ENCODE peak calls at places on chromosome 2, in nine cellular contexts. H is GM10248, S is PC-9, X is AG04449, L is lower lobe of right lung, O is HFFc6, F is A549, Q is cardiac muscle cell, Y is GM12864. B is an unnamed sample.
A peak's percentile ranks its signal among the peaks of the same experiment; 100 is the strongest.

GRCh38 chr2:233346374-233346773 is 7.9 kb upstream of the DGKD start:
- DNase-seq in H (no peak), S (no peak), X (no peak), L (no peak), O (no peak), F (no peak), Q (no peak), Y (no peak), B (no peak)

GRCh38 chr2:118062048-118062447 is 26.2 kb upstream of the INSIG2 start:
- DNase-seq in H (no peak), S (no peak), X (no peak), L (no peak), O (peak; percentile 11), F (no peak), Q (no peak), Y (no peak), B (no peak)

GRCh38 chr2:145753966-145754365 is 1234.0 kb upstream of the ZEB2 start:
- DNase-seq in H (no peak), S (no peak), X (no peak), L (no peak), O (no peak), F (no peak), Q (peak; percentile 26), Y (no peak), B (no peak)

GRCh38 chr2:174024524-174025270 is 59.5 kb upstream of the SP3 start:
- DNase-seq in H (no peak), S (no peak), X (no peak), L (peak; percentile 71), O (no peak), F (no peak), Q (peak; percentile 62), Y (no peak), B (no peak)

GRCh38 chr2:26555246-26556133 is 77.6 kb upstream of the OTOF start:
- DNase-seq in H (no peak), S (no peak), X (no peak), L (no peak), O (no peak), F (peak; percentile 37), Q (no peak), Y (no peak), B (no peak)

GRCh38 chr2:177552414-177553175 is 160.0 kb downstream of the AGPS start:
- DNase-seq in H (peak; percentile 91), S (peak; percentile 85), X (peak; percentile 19), L (peak; percentile 94), O (peak; percentile 90), F (peak; percentile 90), Q (peak; percentile 90), Y (peak; percentile 85), B (peak; percentile 59)

GRCh38 chr2:102141915-102142828 is at the start of gene IL1R1:
- DNase-seq in H (peak; percentile 36), S (peak; percentile 56), X (no peak), L (peak; percentile 89), O (peak; percentile 55), F (peak; percentile 59), Q (peak; percentile 88), Y (no peak), B (no peak)

GRCh38 chr2:9681427-9681817 is 50.6 kb upstream of the YWHAQ start:
- DNase-seq in H (no peak), S (no peak), X (no peak), L (no peak), O (no peak), F (no peak), Q (no peak), Y (no peak), B (no peak)

GRCh38 chr2:1663621-1664020 is 80.7 kb downstream of the PXDN start:
- DNase-seq in H (no peak), S (no peak), X (no peak), L (peak; percentile 40), O (no peak), F (no peak), Q (no peak), Y (no peak), B (no peak)

GRCh38 chr2:238139141-238139840 is 823 bp downstream of the KLHL30 start:
- DNase-seq in H (peak; percentile 75), S (no peak), X (no peak), L (no peak), O (no peak), F (no peak), Q (peak; percentile 61), Y (no peak), B (no peak)

GRCh38 chr2:16496426-16497388 is 168.9 kb downstream of the CYRIA start:
- DNase-seq in H (no peak), S (no peak), X (no peak), L (no peak), O (no peak), F (no peak), Q (no peak), Y (no peak), B (no peak)

GRCh38 chr2:79370976-79371550 is 141.8 kb upstream of the CTNNA2 start:
- DNase-seq in H (no peak), S (no peak), X (no peak), L (no peak), O (no peak), F (no peak), Q (no peak), Y (no peak), B (no peak)

GRCh38 chr2:46644690-46645385 is 165.5 kb downstream of the TMEM247 start:
- DNase-seq in H (no peak), S (peak; percentile 63), X (peak; percentile 59), L (no peak), O (peak; percentile 13), F (peak; percentile 92), Q (no peak), Y (no peak), B (no peak)

GRCh38 chr2:223744580-223744979 is 92.8 kb downstream of the AP1S3 start:
- DNase-seq in H (no peak), S (no peak), X (no peak), L (no peak), O (no peak), F (peak; percentile 28), Q (peak; percentile 46), Y (no peak), B (no peak)

GRCh38 chr2:241673797-241674725 is 12.6 kb downstream of the DTYMK start:
- DNase-seq in H (no peak), S (no peak), X (no peak), L (no peak), O (no peak), F (peak; percentile 31), Q (no peak), Y (no peak), B (no peak)

DNA sequence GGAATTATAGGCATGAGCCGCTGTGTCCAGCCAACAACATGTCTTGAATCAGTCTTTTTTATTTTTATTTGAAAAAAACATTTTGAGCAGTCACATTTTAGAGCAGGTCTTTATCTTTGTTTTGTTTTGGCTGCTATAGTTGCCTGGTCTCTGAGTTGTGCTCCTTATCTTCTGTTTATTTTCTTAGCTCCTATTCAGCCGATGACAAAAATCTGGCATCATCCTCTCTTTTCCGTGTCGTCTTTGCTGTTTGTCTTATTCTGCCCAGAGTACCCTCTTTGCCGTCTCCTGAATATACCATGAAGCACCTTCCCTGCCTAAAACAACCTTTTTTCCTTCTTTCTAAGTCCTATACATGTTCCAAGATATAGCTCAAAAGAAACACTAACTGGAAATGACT is 201.1 kb downstream of the THSD7B start:
- DNase-seq in H (no peak), S (no peak), X (no peak), L (no peak), O (no peak), F (no peak), Q (no peak), Y (no peak), B (no peak)
- TF ChIP-seq CTCF in H (no peak), S (no peak), X (no peak), L (no peak), O (no peak), F (no peak), Q (no peak), Y (no peak), B (no peak)

DNA sequence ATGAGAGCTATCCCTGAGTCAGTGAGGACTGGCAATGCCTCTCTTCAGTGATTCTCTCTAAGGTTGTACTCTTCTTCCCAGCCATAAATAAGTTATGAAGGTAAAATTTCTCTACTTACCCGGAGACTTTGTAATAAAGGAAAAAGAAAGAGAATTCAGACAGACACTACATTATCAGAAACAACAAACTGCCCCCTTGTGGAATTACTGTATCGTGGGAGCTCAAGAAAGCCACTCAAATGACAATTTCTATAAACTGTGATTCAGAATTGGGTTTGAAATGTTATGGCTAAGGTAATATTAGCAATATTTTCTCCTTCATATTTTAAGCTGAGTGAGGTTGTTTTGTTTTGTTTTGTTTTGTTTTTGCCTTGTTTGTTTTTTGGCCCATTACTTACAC is 155.8 kb upstream of the TANK start:
- DNase-seq in H (no peak), S (no peak), X (no peak), L (no peak), O (no peak), F (peak; percentile 24), Q (no peak), Y (no peak), B (no peak)
- TF ChIP-seq CTCF in H (no peak), S (peak; percentile 50), X (peak; percentile 31), L (peak; percentile 23), O (peak; percentile 80), F (peak; percentile 47), Q (peak; percentile 48), Y (peak; percentile 33), B (peak; percentile 58)

DNA sequence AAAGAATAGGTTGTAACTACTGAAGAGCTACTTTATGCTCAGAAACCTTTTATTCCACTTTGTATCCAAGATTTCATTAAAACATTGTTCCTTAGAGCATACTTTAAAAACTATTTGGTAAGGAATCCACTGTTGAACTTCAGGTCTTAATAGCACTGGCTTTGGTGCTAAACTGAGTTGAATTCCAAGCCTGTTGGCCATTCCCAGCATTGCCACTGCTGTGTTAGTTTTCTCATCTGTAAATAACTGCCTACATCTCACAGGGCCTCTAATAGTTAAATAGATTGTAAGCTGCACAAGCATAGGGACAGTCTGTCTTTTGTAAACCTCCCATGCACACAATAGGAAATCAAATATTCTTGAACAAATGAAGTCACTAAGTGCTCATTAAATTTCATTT is 86.6 kb downstream of the ORC4 start:
- DNase-seq in H (no peak), S (no peak), X (no peak), L (no peak), O (no peak), F (no peak), Q (no peak), Y (no peak), B (no peak)
- TF ChIP-seq CTCF in H (no peak), S (no peak), X (no peak), L (no peak), O (no peak), F (no peak), Q (no peak), Y (no peak), B (no peak)

GRCh38 chr2:219887870-219888269 is 260.4 kb downstream of the SLC4A3 start:
- DNase-seq in H (no peak), S (no peak), X (no peak), L (no peak), O (no peak), F (no peak), Q (no peak), Y (no peak), B (no peak)

GRCh38 chr2:219881851-219882250 is 254.4 kb downstream of the SLC4A3 start:
- DNase-seq in H (no peak), S (no peak), X (no peak), L (no peak), O (no peak), F (no peak), Q (no peak), Y (no peak), B (no peak)

DNA sequence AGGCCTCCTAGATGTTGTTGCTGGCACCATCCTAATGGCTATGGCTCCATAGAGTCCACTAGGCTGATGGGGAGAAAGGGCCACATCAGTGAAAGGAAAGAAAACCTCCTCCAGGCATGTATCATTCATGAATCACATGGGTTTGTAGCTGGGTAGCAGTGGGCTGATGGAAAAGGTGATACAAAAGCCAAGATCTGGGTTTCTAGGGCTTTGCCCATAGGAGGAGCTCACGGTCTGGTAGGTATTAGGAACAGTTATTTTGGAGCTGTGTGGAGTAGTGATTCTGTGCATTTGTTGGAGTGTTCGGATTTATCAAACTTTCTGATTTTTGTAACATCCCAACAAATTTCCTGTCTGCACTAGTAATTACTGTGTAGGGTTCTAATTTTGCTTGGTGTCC is 259.2 kb downstream of the SLC4A3 start:
- DNase-seq in H (no peak), S (no peak), X (no peak), L (no peak), O (peak; percentile 28), F (peak; percentile 21), Q (no peak), Y (no peak), B (no peak)
- TF ChIP-seq CTCF in H (no peak), S (no peak), X (peak; percentile 24), L (no peak), O (peak; percentile 55), F (peak; percentile 18), Q (no peak), Y (no peak), B (peak; percentile 7)

B was measured in epithelial cell of proximal tubule.